ENCODE peak calls at places on chromosomes 3 and 15, in seven cellular contexts. One of them, this sample, is unnamed.

GRCh38 chr3:156304406-156304805 is 184.0 kb downstream of the KCNAB1 start:
- DNase-seq in B cell: no peak
- DNase-seq in foreskin fibroblast: peak; percentile 46
- DNase-seq in GM12865: no peak
- DNase-seq in fibroblast of mammary gland: peak; percentile 65
- DNase-seq in BJ: peak; percentile 44
- DNase-seq in transverse colon: no peak
- DNase-seq in this sample: no peak

GRCh38 chr3:111926266-111926676 is 52.6 kb upstream of the ABHD10 start:
- DNase-seq in transverse colon: no peak
- DNase-seq in foreskin fibroblast: no peak
- DNase-seq in BJ: no peak
- DNase-seq in fibroblast of mammary gland: no peak
- DNase-seq in GM12865: no peak
- DNase-seq in B cell: no peak
- DNase-seq in this sample: no peak

GRCh38 chr3:8659242-8659641 is 14.6 kb upstream of the SSUH2 start:
- DNase-seq in B cell: no peak
- DNase-seq in transverse colon: no peak
- DNase-seq in foreskin fibroblast: no peak
- DNase-seq in fibroblast of mammary gland: no peak
- DNase-seq in BJ: no peak
- DNase-seq in GM12865: no peak
- DNase-seq in this sample: no peak

GRCh38 chr3:55143928-55144671 is 216.2 kb upstream of the LRTM1 start:
- DNase-seq in fibroblast of mammary gland: peak; percentile 93
- DNase-seq in GM12865: no peak
- DNase-seq in transverse colon: no peak
- DNase-seq in B cell: no peak
- DNase-seq in BJ: peak; percentile 47
- DNase-seq in foreskin fibroblast: peak; percentile 71
- DNase-seq in this sample: no peak

GRCh38 chr3:44337253-44337652 is 1.3 kb upstream of the TCAIM start:
- DNase-seq in B cell: no peak
- DNase-seq in foreskin fibroblast: no peak
- DNase-seq in GM12865: no peak
- DNase-seq in transverse colon: no peak
- DNase-seq in BJ: no peak
- DNase-seq in fibroblast of mammary gland: peak; percentile 5
- DNase-seq in this sample: no peak

GRCh38 chr3:46578973-46579755 is 13.1 kb upstream of the LRRC2 start:
- DNase-seq in BJ: no peak
- DNase-seq in GM12865: no peak
- DNase-seq in transverse colon: no peak
- DNase-seq in B cell: no peak
- DNase-seq in foreskin fibroblast: no peak
- DNase-seq in fibroblast of mammary gland: no peak
- DNase-seq in this sample: no peak

GRCh38 chr3:52120576-52121458 is 33.4 kb downstream of the POC1A start:
- DNase-seq in foreskin fibroblast: no peak
- DNase-seq in GM12865: peak; percentile 41
- DNase-seq in BJ: no peak
- DNase-seq in fibroblast of mammary gland: peak; percentile 21
- DNase-seq in transverse colon: no peak
- DNase-seq in B cell: no peak
- DNase-seq in this sample: no peak

GRCh38 chr15:47507221-47507985 is 209.9 kb upstream of the SEMA6D start:
- DNase-seq in fibroblast of mammary gland: no peak
- DNase-seq in transverse colon: no peak
- DNase-seq in BJ: no peak
- DNase-seq in GM12865: no peak
- DNase-seq in B cell: no peak
- DNase-seq in foreskin fibroblast: no peak
- DNase-seq in this sample: no peak

GRCh38 chr3:23948761-23949160 is 3.7 kb downstream of the NR1D2 start:
- DNase-seq in foreskin fibroblast: no peak
- DNase-seq in transverse colon: no peak
- DNase-seq in B cell: no peak
- DNase-seq in GM12865: no peak
- DNase-seq in fibroblast of mammary gland: peak; percentile 57
- DNase-seq in BJ: no peak
- DNase-seq in this sample: no peak

GRCh38 chr15:78382114-78382886 is 42.1 kb downstream of the CRABP1 start:
- DNase-seq in foreskin fibroblast: no peak
- DNase-seq in GM12865: no peak
- DNase-seq in transverse colon: no peak
- DNase-seq in B cell: no peak
- DNase-seq in fibroblast of mammary gland: no peak
- DNase-seq in BJ: no peak
- DNase-seq in this sample: no peak

GRCh38 chr15:78564743-78565096 is 600 bp upstream of the CHRNA5 start:
- DNase-seq in foreskin fibroblast: no peak
- DNase-seq in B cell: no peak
- DNase-seq in BJ: no peak
- DNase-seq in GM12865: no peak
- DNase-seq in transverse colon: no peak
- DNase-seq in fibroblast of mammary gland: no peak
- DNase-seq in this sample: no peak

GRCh38 chr3:100008081-100008698 is 106.1 kb downstream of the FILIP1L start:
- DNase-seq in transverse colon: no peak
- DNase-seq in BJ: no peak
- DNase-seq in foreskin fibroblast: no peak
- DNase-seq in B cell: no peak
- DNase-seq in GM12865: no peak
- DNase-seq in fibroblast of mammary gland: no peak
- DNase-seq in this sample: no peak

GRCh38 chr15:81225161-81225671 is 28.5 kb downstream of the IL16 start:
- DNase-seq in foreskin fibroblast: no peak
- DNase-seq in BJ: no peak
- DNase-seq in fibroblast of mammary gland: peak; percentile 47
- DNase-seq in GM12865: no peak
- DNase-seq in transverse colon: peak; percentile 25
- DNase-seq in B cell: no peak
- DNase-seq in this sample: no peak

GRCh38 chr3:100465871-100466777 is 26.3 kb upstream of the TMEM45A start:
- DNase-seq in foreskin fibroblast: no peak
- DNase-seq in GM12865: peak; percentile 30
- DNase-seq in B cell: no peak
- DNase-seq in fibroblast of mammary gland: no peak
- DNase-seq in BJ: no peak
- DNase-seq in transverse colon: no peak
- DNase-seq in this sample: no peak

GRCh38 chr15:40248006-40248783 is 9.3 kb downstream of the PAK6 start:
- DNase-seq in foreskin fibroblast: no peak
- DNase-seq in BJ: no peak
- DNase-seq in B cell: no peak
- DNase-seq in GM12865: no peak
- DNase-seq in fibroblast of mammary gland: no peak
- DNase-seq in transverse colon: no peak
- DNase-seq in this sample: no peak

GRCh38 chr3:111796566-111796965 is 62.5 kb upstream of the PHLDB2 start:
- DNase-seq in fibroblast of mammary gland: no peak
- DNase-seq in transverse colon: no peak
- DNase-seq in foreskin fibroblast: no peak
- DNase-seq in BJ: no peak
- DNase-seq in GM12865: no peak
- DNase-seq in B cell: no peak
- DNase-seq in this sample: no peak

GRCh38 chr3:180828723-180829408 is 83.6 kb upstream of the FXR1 start:
- DNase-seq in BJ: no peak
- DNase-seq in transverse colon: no peak
- DNase-seq in foreskin fibroblast: no peak
- DNase-seq in B cell: peak; percentile 17
- DNase-seq in GM12865: no peak
- DNase-seq in fibroblast of mammary gland: no peak
- DNase-seq in this sample: no peak

GRCh38 chr15:94478763-94479162 is 247.4 kb downstream of the MCTP2 start:
- DNase-seq in foreskin fibroblast: no peak
- DNase-seq in BJ: no peak
- DNase-seq in B cell: no peak
- DNase-seq in GM12865: no peak
- DNase-seq in transverse colon: no peak
- DNase-seq in fibroblast of mammary gland: no peak
- DNase-seq in this sample: no peak

GRCh38 chr3:52529376-52530333 is 4.0 kb downstream of the NT5DC2 start:
- DNase-seq in fibroblast of mammary gland: peak; percentile 70
- DNase-seq in BJ: no peak
- DNase-seq in B cell: no peak
- DNase-seq in transverse colon: peak; percentile 7
- DNase-seq in foreskin fibroblast: peak; percentile 61
- DNase-seq in GM12865: no peak
- DNase-seq in this sample: no peak

DNA sequence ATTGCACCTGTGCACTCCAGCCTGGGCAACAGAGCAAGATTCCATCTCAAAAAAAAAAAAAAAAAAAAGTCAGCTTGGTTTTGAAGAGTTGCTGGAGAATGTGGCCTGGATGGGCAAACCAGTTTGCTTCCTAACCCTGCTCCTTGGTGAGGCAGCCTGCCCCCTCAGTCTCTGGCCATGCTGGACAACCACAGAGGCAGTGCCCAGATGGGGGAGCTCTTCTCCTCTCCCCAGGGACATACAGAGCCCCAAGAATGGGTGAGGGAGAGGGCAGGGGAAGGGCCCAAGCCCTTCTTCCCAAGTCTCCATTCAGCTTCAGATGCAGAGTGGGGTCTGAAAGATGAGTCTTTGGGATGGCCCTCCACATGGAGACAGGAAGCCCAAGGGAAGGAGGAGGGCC is 27.9 kb downstream of the CD276 start:
- DNase-seq in GM12865: no peak
- DNase-seq in fibroblast of mammary gland: no peak
- DNase-seq in B cell: no peak
- DNase-seq in foreskin fibroblast: no peak
- DNase-seq in BJ: no peak
- DNase-seq in transverse colon: no peak
- DNase-seq in this sample: no peak
- TF ChIP-seq CTCF in GM12865: no peak
- TF ChIP-seq CTCF in fibroblast of mammary gland: no peak
- TF ChIP-seq CTCF in B cell: no peak
- TF ChIP-seq CTCF in foreskin fibroblast: peak; percentile 22
- TF ChIP-seq CTCF in BJ: peak; percentile 20
- TF ChIP-seq CTCF in transverse colon: no peak
- TF ChIP-seq CTCF in this sample: peak; percentile 70

DNA sequence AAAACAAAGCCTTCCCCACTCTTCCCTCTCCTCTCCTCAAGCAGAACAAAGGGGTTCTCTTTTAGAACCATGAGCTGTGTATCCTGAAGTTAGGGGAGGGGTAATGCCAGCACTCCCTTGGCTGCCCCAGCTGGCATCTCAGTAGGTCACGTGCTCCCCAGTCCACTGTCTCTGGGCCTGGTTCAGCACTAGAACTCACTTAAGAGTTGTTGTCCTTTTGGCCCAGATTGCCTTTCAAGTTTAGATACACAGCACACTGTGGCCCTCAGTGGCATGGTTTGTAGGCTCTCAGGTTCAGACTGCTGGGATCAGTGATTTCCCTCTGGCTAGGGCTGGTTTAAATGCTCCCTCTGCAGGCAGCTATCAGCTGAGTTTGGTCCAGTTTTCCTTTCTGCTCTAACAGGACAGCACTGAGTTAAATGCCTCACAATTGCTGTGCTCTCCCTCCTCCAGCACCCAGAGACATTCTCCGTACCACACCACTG is 188.4 kb upstream of the ST8SIA2 start:
- DNase-seq in fibroblast of mammary gland: no peak
- DNase-seq in B cell: no peak
- DNase-seq in BJ: no peak
- DNase-seq in transverse colon: peak; percentile 14
- DNase-seq in GM12865: peak; percentile 1
- DNase-seq in foreskin fibroblast: no peak
- DNase-seq in this sample: no peak
- TF ChIP-seq CTCF in fibroblast of mammary gland: no peak
- TF ChIP-seq CTCF in B cell: no peak
- TF ChIP-seq CTCF in BJ: peak; percentile 3
- TF ChIP-seq CTCF in transverse colon: peak; percentile 21
- TF ChIP-seq CTCF in GM12865: no peak
- TF ChIP-seq CTCF in foreskin fibroblast: peak; percentile 12
- TF ChIP-seq CTCF in this sample: peak; percentile 52

DNA sequence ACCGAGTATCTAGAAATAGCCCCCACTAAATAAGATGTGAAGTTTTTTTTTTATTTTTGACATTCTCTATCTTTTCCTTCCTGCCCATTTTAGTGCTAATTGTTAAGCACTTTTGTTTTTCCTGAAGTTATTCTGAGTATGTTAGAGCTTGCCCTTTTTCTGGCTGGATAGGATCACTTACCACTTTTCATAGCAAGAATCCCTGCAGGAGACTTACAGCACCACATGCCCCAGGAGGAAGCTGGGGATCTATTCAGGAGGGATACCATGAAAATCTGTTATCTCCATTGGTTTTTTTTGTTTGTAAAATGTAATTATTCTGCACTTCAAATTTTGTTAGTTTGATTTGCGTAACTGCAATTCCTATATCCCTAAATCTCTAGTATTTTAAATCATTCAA is 968.4 kb downstream of the ZPLD1 start:
- DNase-seq in B cell: no peak
- DNase-seq in transverse colon: no peak
- DNase-seq in GM12865: no peak
- DNase-seq in BJ: no peak
- DNase-seq in foreskin fibroblast: no peak
- DNase-seq in fibroblast of mammary gland: no peak
- DNase-seq in this sample: no peak
- TF ChIP-seq CTCF in B cell: no peak
- TF ChIP-seq CTCF in transverse colon: no peak
- TF ChIP-seq CTCF in GM12865: no peak
- TF ChIP-seq CTCF in BJ: no peak
- TF ChIP-seq CTCF in foreskin fibroblast: no peak
- TF ChIP-seq CTCF in fibroblast of mammary gland: no peak
- TF ChIP-seq CTCF in this sample: no peak

GRCh38 chr15:66681395-66681794 is 20.6 kb upstream of the SMAD6 start:
- DNase-seq in BJ: no peak
- DNase-seq in fibroblast of mammary gland: no peak
- DNase-seq in transverse colon: no peak
- DNase-seq in foreskin fibroblast: no peak
- DNase-seq in GM12865: no peak
- DNase-seq in B cell: no peak
- DNase-seq in this sample: no peak

GRCh38 chr15:66680502-66680901 is 21.5 kb upstream of the SMAD6 start:
- DNase-seq in BJ: no peak
- DNase-seq in B cell: no peak
- DNase-seq in GM12865: no peak
- DNase-seq in fibroblast of mammary gland: no peak
- DNase-seq in foreskin fibroblast: no peak
- DNase-seq in transverse colon: no peak
- DNase-seq in this sample: no peak

GRCh38 chr15:66679043-66679656 is 22.9 kb upstream of the SMAD6 start:
- DNase-seq in GM12865: no peak
- DNase-seq in foreskin fibroblast: no peak
- DNase-seq in transverse colon: no peak
- DNase-seq in B cell: no peak
- DNase-seq in BJ: no peak
- DNase-seq in fibroblast of mammary gland: no peak
- DNase-seq in this sample: no peak

GRCh38 chr15:66677336-66677735 is 24.7 kb upstream of the SMAD6 start:
- DNase-seq in B cell: no peak
- DNase-seq in transverse colon: no peak
- DNase-seq in GM12865: no peak
- DNase-seq in foreskin fibroblast: no peak
- DNase-seq in fibroblast of mammary gland: no peak
- DNase-seq in BJ: no peak
- DNase-seq in this sample: no peak

GRCh38 chr15:66679657-66680108 is 22.4 kb upstream of the SMAD6 start:
- DNase-seq in foreskin fibroblast: no peak
- DNase-seq in GM12865: no peak
- DNase-seq in B cell: no peak
- DNase-seq in BJ: no peak
- DNase-seq in transverse colon: no peak
- DNase-seq in fibroblast of mammary gland: no peak
- DNase-seq in this sample: peak; percentile 71
- TF ChIP-seq CTCF in foreskin fibroblast: no peak
- TF ChIP-seq CTCF in GM12865: no peak
- TF ChIP-seq CTCF in B cell: no peak
- TF ChIP-seq CTCF in BJ: no peak
- TF ChIP-seq CTCF in transverse colon: no peak
- TF ChIP-seq CTCF in fibroblast of mammary gland: no peak
- TF ChIP-seq CTCF in this sample: no peak